ENCODE peak calls at places on chromosomes 3 and 15, in ten cellular contexts. X is activated CD8-positive, alpha-beta memory T cell treated with anti-CD3 and anti-CD28 coated beads for 48 hours; K is naive thymus-derived CD8-positive, alpha-beta T cell; S is AG10803; E is cardiac septum; F is RWPE1; U is right atrium auricular region; O is stimulated activated CD4-positive, alpha-beta T cell treated with anti-CD3 and anti-CD28 coated beads, Interleukin-15, amount 100 ng/mL, for 1 hour; W is A172; N is skeletal muscle cell. Y is an unnamed sample.

GRCh38 chr3:127760361-127760760 is 62.0 kb downstream of the MGLL start:
- DNase-seq in E (no peak), X (no peak), U (no peak), N (no peak), F (no peak), W (no peak), S (no peak), K (no peak), O (no peak), Y (no peak)

GRCh38 chr3:111539351-111540331 is 2.4 kb upstream of the CD96 start:
- DNase-seq in X (no peak), F (peak; percentile 72), O (peak; percentile 34), N (no peak), E (no peak), U (no peak), K (peak; percentile 49), W (peak; percentile 64), S (peak; percentile 47), Y (peak; percentile 39)

GRCh38 chr3:167913218-167913902 is 177.8 kb downstream of the SERPINI1 start:
- DNase-seq in O (no peak), N (peak; percentile 5), K (no peak), X (no peak), E (no peak), U (no peak), F (peak; percentile 8), S (peak; percentile 17), W (peak; percentile 35), Y (no peak)

GRCh38 chr3:49591615-49592014 is 37.3 kb downstream of the BSN start:
- DNase-seq in K (no peak), F (no peak), N (no peak), U (peak; percentile 34), X (no peak), E (no peak), O (no peak), S (no peak), W (no peak), Y (no peak)

GRCh38 chr3:21041621-21042020 is 709.4 kb downstream of the ZNF385D start:
- DNase-seq in U (no peak), E (no peak), S (peak; percentile 75), K (no peak), X (no peak), O (no peak), N (peak; percentile 29), W (no peak), F (peak; percentile 7), Y (no peak)

GRCh38 chr3:196741401-196741761 is 1.7 kb downstream of the PAK2 start:
- DNase-seq in F (no peak), O (no peak), E (no peak), W (peak; percentile 11), S (no peak), N (no peak), U (no peak), K (no peak), X (no peak), Y (no peak)

GRCh38 chr15:29925227-29926082 is 103.2 kb upstream of the TJP1 start:
- DNase-seq in E (peak; percentile 85), W (peak; percentile 77), K (peak; percentile 2), N (peak; percentile 50), F (peak; percentile 91), S (peak; percentile 55), X (no peak), U (no peak), O (no peak), Y (no peak)

GRCh38 chr3:38379201-38379770 is 32.7 kb downstream of the XYLB start:
- DNase-seq in F (no peak), U (no peak), X (no peak), N (no peak), W (no peak), K (no peak), O (no peak), S (no peak), E (no peak), Y (no peak)

Y was measured in CD4-positive, CD25-positive, alpha-beta regulatory T cell.